ENCODE peak calls at places on chromosome 17, in four cellular contexts. One of them, this sample, is unnamed.

GRCh38 chr17:51434434-51435170 is 174.3 kb downstream of the UTP18 start:
- DNase-seq in psoas muscle: no peak
- DNase-seq in RCC 7860: no peak
- DNase-seq in substantia nigra: no peak
- DNase-seq in this sample: no peak

GRCh38 chr17:55760643-55761355 is 9.9 kb downstream of the PCTP start:
- DNase-seq in psoas muscle: no peak
- DNase-seq in RCC 7860: no peak
- DNase-seq in substantia nigra: no peak
- DNase-seq in this sample: no peak

GRCh38 chr17:72510454-72511016 is 389.7 kb downstream of the SOX9 start:
- DNase-seq in psoas muscle: no peak
- DNase-seq in RCC 7860: no peak
- DNase-seq in substantia nigra: no peak
- DNase-seq in this sample: no peak

GRCh38 chr17:50388728-50389127 is 8.6 kb downstream of the LRRC59 start:
- DNase-seq in psoas muscle: no peak
- DNase-seq in RCC 7860: no peak
- DNase-seq in substantia nigra: no peak
- DNase-seq in this sample: no peak

GRCh38 chr17:1193300-1193699 is 13.5 kb upstream of the ABR start:
- DNase-seq in psoas muscle: no peak
- DNase-seq in RCC 7860: no peak
- DNase-seq in substantia nigra: no peak
- DNase-seq in this sample: no peak

GRCh38 chr17:43562679-43563146 is 16.6 kb upstream of the ETV4 start:
- DNase-seq in psoas muscle: no peak
- DNase-seq in RCC 7860: no peak
- DNase-seq in substantia nigra: no peak
- DNase-seq in this sample: no peak

GRCh38 chr17:49850772-49851386 is 3.0 kb upstream of the TAC4 start:
- DNase-seq in psoas muscle: no peak
- DNase-seq in RCC 7860: no peak
- DNase-seq in substantia nigra: no peak
- DNase-seq in this sample: no peak

GRCh38 chr17:64084086-64084939 is 45.6 kb downstream of the ERN1 start:
- DNase-seq in psoas muscle: no peak
- DNase-seq in RCC 7860: peak
- DNase-seq in substantia nigra: no peak
- DNase-seq in this sample: no peak

This sample was measured in activated effector memory CD4-positive, alpha-beta T cell treated with anti-CD3 and anti-CD28 coated beads, Interleukin-2, amount 50 U/mL, for 16 hours.